ENCODE peak calls at places on chromosomes 12 and 14, in five cellular contexts. O, F, M, J and V are unnamed samples.

GRCh38 chr12:110677206-110677911 is 11.6 kb downstream of the HVCN1 start:
- DNase-seq in O (no peak), F (no peak), M (no peak), J (no peak), V (no peak)

GRCh38 chr12:65121049-65121955 is at the start of gene WIF1:
- DNase-seq in O (no peak), F (peak), M (peak), J (no peak), V (no peak)

GRCh38 chr12:119154435-119154818 is 24.3 kb upstream of the HSPB8 start:
- DNase-seq in O (no peak), F (no peak), M (peak), J (no peak), V (no peak)

GRCh38 chr12:11675952-11676505 is 26.6 kb downstream of the ETV6 start:
- DNase-seq in O (no peak), F (no peak), M (no peak), J (no peak), V (no peak)

GRCh38 chr12:91743727-91744126 is 401.9 kb downstream of the BTG1 start:
- DNase-seq in O (no peak), F (no peak), M (no peak), J (no peak), V (no peak)

GRCh38 chr14:26841920-26842741 is 244.3 kb upstream of the NOVA1 start:
- DNase-seq in O (no peak), F (peak), M (no peak), J (peak), V (no peak)

GRCh38 chr12:44876554-44877275 is 600 bp upstream of the NELL2 start:
- DNase-seq in O (peak), F (peak), M (peak), J (no peak), V (peak)

GRCh38 chr12:101877816-101878811 is 734 bp downstream of the DRAM1 start:
- DNase-seq in O (no peak), F (no peak), M (peak), J (no peak), V (no peak)

GRCh38 chr14:32397871-32398640 is 69.0 kb downstream of the AKAP6 start:
- DNase-seq in O (no peak), F (peak), M (no peak), J (peak), V (no peak)

GRCh38 chr12:106776897-106777296 is 2.4 kb downstream of the RIC8B start:
- DNase-seq in O (no peak), F (no peak), M (no peak), J (no peak), V (no peak)

GRCh38 chr14:60590907-60591510 is 58.3 kb downstream of the SIX1 start:
- DNase-seq in O (no peak), F (no peak), M (no peak), J (no peak), V (no peak)

GRCh38 chr12:87107270-87107669 is 851.1 kb upstream of the MGAT4C start:
- DNase-seq in O (no peak), F (no peak), M (no peak), J (no peak), V (no peak)

GRCh38 chr12:121451931-121452330 is 52.0 kb downstream of the RNF34 start:
- DNase-seq in O (no peak), F (no peak), M (no peak), J (no peak), V (no peak)

GRCh38 chr12:107736914-107737313 is 24.0 kb downstream of the PRDM4 start:
- DNase-seq in O (no peak), F (no peak), M (no peak), J (no peak), V (no peak)

GRCh38 chr14:69138189-69138535 is 14.8 kb downstream of the DCAF5 start:
- DNase-seq in O (no peak), F (peak), M (no peak), J (no peak), V (no peak)

GRCh38 chr12:9198012-9198411 is 10.2 kb downstream of the PZP start:
- DNase-seq in O (no peak), F (no peak), M (no peak), J (no peak), V (no peak)

GRCh38 chr14:87231336-87232026 is 761.5 kb downstream of the GALC start:
- DNase-seq in O (no peak), F (no peak), M (no peak), J (no peak), V (no peak)

GRCh38 chr12:50302686-50303085 is 19.4 kb upstream of the LIMA1 start:
- DNase-seq in O (no peak), F (no peak), M (no peak), J (peak), V (no peak)

GRCh38 chr12:27517532-27517931 is 6.5 kb upstream of the PPFIBP1 start:
- DNase-seq in O (no peak), F (no peak), M (no peak), J (no peak), V (no peak)

GRCh38 chr12:122355702-122356101 is 66.8 kb downstream of the CLIP1 start:
- DNase-seq in O (no peak), F (no peak), M (no peak), J (no peak), V (no peak)

GRCh38 chr12:72790273-72790672 is 518.1 kb downstream of the TRHDE start:
- DNase-seq in O (no peak), F (no peak), M (no peak), J (no peak), V (no peak)

GRCh38 chr14:88631091-88631490 is 68.3 kb downstream of the ZC3H14 start:
- DNase-seq in O (no peak), F (no peak), M (no peak), J (no peak), V (no peak)

GRCh38 chr14:92785601-92786426 is 8.3 kb upstream of the GOLGA5 start:
- DNase-seq in O (no peak), F (peak), M (no peak), J (no peak), V (no peak)

GRCh38 chr14:85531594-85532391 is 1.8 kb downstream of the FLRT2 start:
- DNase-seq in O (no peak), F (peak), M (peak), J (peak), V (peak)

GRCh38 chr14:83085725-83086124 is 1552.1 kb upstream of the SEL1L start:
- DNase-seq in O (no peak), F (no peak), M (no peak), J (no peak), V (no peak)

GRCh38 chr14:75204106-75204505 is 27.7 kb upstream of the TMED10 start:
- DNase-seq in O (no peak), F (no peak), M (no peak), J (peak), V (no peak)

GRCh38 chr14:61662001-61662400 is 33.3 kb upstream of the HIF1A start:
- DNase-seq in O (no peak), F (peak), M (no peak), J (no peak), V (no peak)

GRCh38 chr14:61659582-61659981 is 35.7 kb upstream of the HIF1A start:
- DNase-seq in O (no peak), F (peak), M (no peak), J (no peak), V (no peak)

GRCh38 chr14:61661471-61661988 is 33.8 kb upstream of the HIF1A start:
- DNase-seq in O (no peak), F (peak), M (no peak), J (no peak), V (no peak)

GRCh38 chr14:61662437-61663311 is 32.6 kb upstream of the HIF1A start:
- DNase-seq in O (peak), F (peak), M (no peak), J (peak), V (no peak)

GRCh38 chr14:61663312-61663974 is 31.9 kb upstream of the HIF1A start:
- DNase-seq in O (no peak), F (no peak), M (no peak), J (no peak), V (no peak)
- TF ChIP-seq CTCF in O (no peak), F (no peak), M (no peak), J (no peak), V (no peak)

DNA sequence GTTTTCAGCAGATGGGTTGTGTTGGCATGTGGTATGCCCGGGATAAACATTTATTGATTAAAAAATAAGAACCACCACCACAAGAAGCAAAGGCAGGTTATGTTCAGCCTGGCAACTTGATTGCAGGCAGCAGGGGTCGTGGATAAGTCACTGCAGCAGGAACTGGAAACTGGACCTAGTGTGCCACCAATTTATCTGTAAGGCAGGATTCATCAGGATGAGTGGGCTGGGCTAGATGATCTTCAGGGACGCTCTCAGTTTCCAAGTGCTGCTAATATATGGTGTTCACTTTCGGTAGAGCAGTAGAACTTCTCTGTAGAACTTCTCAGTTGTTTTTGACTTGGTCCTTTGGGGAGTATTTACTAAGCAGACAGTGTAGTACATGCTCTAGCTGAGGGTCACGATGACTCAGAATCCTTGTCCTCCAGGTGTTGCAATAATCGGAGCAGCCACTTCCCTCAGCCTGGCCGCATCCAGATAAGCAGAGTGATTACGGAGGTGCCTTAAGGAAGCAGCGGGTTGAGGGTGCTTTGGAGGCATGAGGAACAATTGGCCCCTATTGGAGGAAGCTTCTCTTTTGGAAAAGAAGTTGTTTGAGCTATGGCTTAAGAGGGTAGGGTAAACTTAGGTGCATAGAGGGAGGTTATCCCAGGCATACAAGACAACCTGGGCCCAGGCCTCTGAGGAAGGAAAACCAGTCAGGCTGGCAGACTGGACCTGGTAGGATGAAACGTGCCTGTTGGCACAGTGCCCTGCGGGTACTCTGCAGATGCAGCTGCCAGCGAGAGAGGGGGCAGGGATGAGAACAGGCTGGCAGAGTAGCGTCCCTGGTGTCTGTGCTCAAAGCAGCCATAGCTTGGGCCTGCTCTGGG is 104.0 kb downstream of the GPR135 start:
- DNase-seq in O (no peak), F (peak), M (no peak), J (peak), V (no peak)
- TF ChIP-seq CTCF in O (no peak), F (no peak), M (no peak), J (no peak), V (no peak)

DNA sequence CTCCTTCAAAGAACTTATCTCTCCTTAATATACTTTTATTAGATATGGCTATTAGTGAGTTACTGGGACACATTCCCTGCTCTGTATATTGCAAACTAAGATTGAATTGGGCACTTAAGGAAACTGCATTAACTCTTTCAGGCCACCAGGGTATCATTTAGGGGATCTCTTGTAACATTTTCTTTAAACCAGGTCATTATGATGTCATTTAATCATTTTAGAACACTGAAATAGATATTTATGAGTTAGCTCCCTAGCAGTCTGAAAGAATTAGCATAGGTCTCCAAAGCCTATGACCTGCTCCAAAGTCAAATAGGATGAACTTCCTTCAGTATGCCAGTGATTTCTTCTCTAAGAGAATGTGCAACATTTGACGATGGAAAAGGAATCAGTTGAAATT is 506.9 kb downstream of the FOXG1 start:
- DNase-seq in O (no peak), F (no peak), M (no peak), J (no peak), V (no peak)
- TF ChIP-seq CTCF in O (no peak), F (no peak), M (peak), J (no peak), V (peak)

GRCh38 chr12:96134200-96134599 is 60.0 kb upstream of the ELK3 start:
- DNase-seq in O (no peak), F (no peak), M (no peak), J (no peak), V (no peak)

GRCh38 chr12:96136129-96136528 is 58.0 kb upstream of the ELK3 start:
- DNase-seq in O (no peak), F (peak), M (no peak), J (no peak), V (no peak)

GRCh38 chr12:96130396-96131059 is 63.6 kb upstream of the ELK3 start:
- DNase-seq in O (no peak), F (no peak), M (no peak), J (no peak), V (no peak)

GRCh38 chr12:96131230-96131788 is 62.9 kb upstream of the ELK3 start:
- DNase-seq in O (no peak), F (no peak), M (no peak), J (no peak), V (no peak)

DNA sequence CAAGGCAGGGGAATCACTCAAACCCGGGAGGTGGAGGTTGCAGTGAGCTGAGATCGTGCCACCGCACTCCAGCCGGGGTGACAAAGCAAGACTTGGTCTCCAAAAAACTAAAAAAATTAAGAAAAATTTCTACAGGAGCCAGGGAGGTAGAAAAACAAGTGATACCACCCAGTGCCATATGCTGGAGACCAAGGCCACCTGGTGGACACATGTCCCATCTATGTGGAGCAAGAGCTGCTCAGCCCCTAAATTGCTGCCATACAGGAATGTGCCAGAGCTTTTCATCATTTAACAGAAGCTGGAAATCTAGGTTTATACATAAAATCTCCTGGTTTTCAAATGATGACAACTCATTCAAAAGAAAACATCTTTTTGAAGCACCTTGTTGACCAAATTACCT is 61.4 kb upstream of the ELK3 start:
- DNase-seq in O (no peak), F (no peak), M (no peak), J (no peak), V (no peak)
- TF ChIP-seq CTCF in O (no peak), F (no peak), M (peak), J (no peak), V (peak)

DNA sequence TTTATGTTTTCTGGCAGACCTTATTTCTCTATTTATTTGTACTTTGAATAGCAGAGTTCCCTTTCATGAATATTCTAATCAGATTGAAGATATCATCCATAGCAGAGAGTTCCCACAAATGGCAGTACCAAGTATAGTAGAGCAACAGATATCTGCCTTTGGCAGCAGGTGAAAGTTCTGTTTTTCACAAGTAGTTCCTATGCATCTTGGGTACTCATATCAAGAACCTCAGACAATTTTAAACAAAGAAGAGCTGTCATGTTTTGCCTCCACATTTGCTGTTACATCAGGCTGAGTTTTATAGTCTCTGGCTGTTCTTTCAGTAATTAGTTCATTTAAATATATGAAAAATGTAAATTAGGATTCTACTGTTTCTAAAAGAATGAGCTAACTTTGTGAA is 252.0 kb downstream of the KCNC2 start:
- DNase-seq in O (no peak), F (no peak), M (no peak), J (no peak), V (no peak)
- TF ChIP-seq CTCF in O (no peak), F (no peak), M (no peak), J (no peak), V (no peak)

GRCh38 chr14:23910081-23910875 is 43.3 kb upstream of the DHRS4 start:
- DNase-seq in O (no peak), F (peak), M (peak), J (no peak), V (no peak)
- TF ChIP-seq CTCF in O (peak), F (peak), M (no peak), J (peak), V (peak)

DNA sequence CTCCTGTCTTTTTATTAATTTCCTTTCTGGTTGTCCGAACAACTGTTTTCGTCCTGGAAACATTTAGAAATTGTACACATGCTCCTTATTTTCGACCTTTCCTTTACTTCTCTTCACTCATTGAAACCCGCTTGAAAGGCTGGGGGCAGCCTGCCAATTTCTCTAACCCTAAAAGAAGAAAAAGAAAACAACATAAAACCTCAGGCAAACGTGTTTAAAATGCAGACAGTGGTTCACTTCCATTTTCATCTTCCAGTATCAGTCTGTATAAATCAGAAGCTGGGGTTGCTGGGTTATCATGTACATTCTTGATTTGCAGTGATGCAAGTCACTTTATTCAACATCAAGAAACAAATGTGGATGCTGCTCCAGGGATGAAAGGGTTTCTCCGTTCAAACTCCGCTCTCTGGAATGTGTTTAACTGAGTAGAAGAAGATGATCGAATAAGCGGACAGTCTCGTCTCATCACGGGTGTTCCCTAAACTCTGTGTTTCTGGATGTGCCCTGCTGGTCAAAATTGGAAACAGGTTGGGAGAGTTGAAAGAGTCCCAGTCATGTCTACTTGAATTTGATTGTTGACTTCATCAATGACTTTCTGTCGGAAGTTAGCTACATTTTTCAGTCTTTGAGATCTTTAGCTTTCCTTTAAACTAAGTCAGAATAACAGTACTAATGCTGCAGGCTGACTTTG is 1042.2 kb downstream of the BCL11B start:
- DNase-seq in O (peak), F (no peak), M (no peak), J (no peak), V (no peak)
- TF ChIP-seq CTCF in O (no peak), F (no peak), M (no peak), J (no peak), V (peak)

GRCh38 chr14:64467131-64467530 is 1.8 kb downstream of the AKAP5 start:
- DNase-seq in O (no peak), F (no peak), M (no peak), J (no peak), V (no peak)

GRCh38 chr14:64464695-64465094 is 604 bp upstream of the AKAP5 start:
- DNase-seq in O (no peak), F (no peak), M (no peak), J (no peak), V (no peak)

GRCh38 chr14:64465208-64465821 is at the start of gene AKAP5:
- DNase-seq in O (peak), F (no peak), M (peak), J (no peak), V (peak)

GRCh38 chr14:64463873-64464272 is 1.4 kb upstream of the AKAP5 start:
- DNase-seq in O (no peak), F (no peak), M (no peak), J (no peak), V (no peak)

GRCh38 chr14:64465856-64466554 is 706 bp downstream of the AKAP5 start:
- DNase-seq in O (no peak), F (peak), M (no peak), J (no peak), V (no peak)
- TF ChIP-seq CTCF in O (no peak), F (peak), M (no peak), J (no peak), V (peak)

DNA sequence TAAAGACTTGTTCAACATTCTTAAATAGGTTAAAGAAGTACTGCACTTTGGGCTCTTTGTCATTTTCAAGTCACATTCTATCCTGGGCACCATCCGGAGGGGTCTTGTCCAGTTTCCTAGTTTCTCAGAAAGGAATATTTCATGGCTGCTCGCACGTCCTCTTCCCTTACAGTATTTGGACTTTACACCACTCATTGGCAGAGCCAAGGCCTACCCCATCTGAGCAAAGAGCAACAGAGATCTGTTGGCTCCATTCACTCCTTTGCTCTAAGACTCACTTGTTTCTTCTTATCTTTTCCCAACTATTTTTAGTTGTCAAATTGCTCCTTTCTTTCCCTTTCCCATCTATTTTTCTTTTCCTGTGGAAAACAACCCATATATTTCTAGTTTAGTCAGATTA is 118.2 kb downstream of the CRADD start:
- DNase-seq in O (no peak), F (no peak), M (no peak), J (no peak), V (no peak)
- TF ChIP-seq CTCF in O (no peak), F (no peak), M (no peak), J (no peak), V (no peak)

DNA sequence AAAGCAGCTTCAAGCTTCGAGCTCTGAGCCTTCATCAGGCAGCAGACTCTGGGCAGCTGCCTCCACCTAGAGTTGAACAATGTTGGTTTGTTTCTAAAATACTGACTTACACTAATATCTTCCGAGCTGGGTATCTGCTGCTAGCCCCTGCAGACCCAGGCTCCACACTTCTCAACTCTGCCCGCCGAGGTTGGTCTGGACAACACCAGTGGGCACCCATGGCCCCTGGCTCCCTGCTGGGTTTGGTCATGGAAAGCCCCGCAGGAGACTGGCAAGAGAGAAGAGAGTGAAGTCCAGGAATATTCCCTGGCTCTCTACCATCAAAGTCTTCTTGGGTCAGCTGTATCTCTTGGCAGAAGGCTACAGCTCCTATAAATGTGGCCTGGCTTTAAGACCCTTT is 214.2 kb upstream of the TMEM132C start:
- DNase-seq in O (no peak), F (no peak), M (no peak), J (no peak), V (no peak)
- TF ChIP-seq CTCF in O (no peak), F (no peak), M (no peak), J (no peak), V (no peak)